ENCODE peak calls at places on chromosomes 2 and 18, in four cellular contexts. T, J, Q and C are unnamed samples.

GRCh38 chr2:145305854-145306253 is 785.9 kb upstream of the ZEB2 start:
- DNase-seq in T (no peak), J (no peak), Q (no peak), C (no peak)

GRCh38 chr2:125172181-125172580 is 1147.1 kb downstream of the CNTNAP5 start:
- DNase-seq in T (no peak), J (no peak), Q (no peak), C (no peak)

GRCh38 chr2:53233759-53234547 is 533.7 kb upstream of the CHAC2 start:
- DNase-seq in T (no peak), J (no peak), Q (no peak), C (no peak)

GRCh38 chr18:79598885-79599175 is 80.8 kb upstream of the CTDP1 start:
- DNase-seq in T (no peak), J (no peak), Q (no peak), C (no peak)

GRCh38 chr2:72134997-72135800 is 12.5 kb downstream of the CYP26B1 start:
- DNase-seq in T (no peak), J (no peak), Q (no peak), C (no peak)

GRCh38 chr2:237291138-237291792 is 122.7 kb downstream of the COL6A3 start:
- DNase-seq in T (peak; percentile 14), J (no peak), Q (peak; percentile 63), C (no peak)

GRCh38 chr2:238043851-238044250 is 16.9 kb upstream of the SCLY start:
- DNase-seq in T (no peak), J (no peak), Q (no peak), C (no peak)

GRCh38 chr2:157509755-157510154 is 65.9 kb upstream of the CYTIP start:
- DNase-seq in T (no peak), J (no peak), Q (no peak), C (no peak)

GRCh38 chr2:84947010-84947593 is 23.9 kb upstream of the KCMF1 start:
- DNase-seq in T (no peak), J (no peak), Q (no peak), C (no peak)

GRCh38 chr2:46273225-46273863 is 23.9 kb upstream of the EPAS1 start:
- DNase-seq in T (no peak), J (no peak), Q (no peak), C (no peak)

GRCh38 chr2:220847587-220847986 is 724.5 kb downstream of the EPHA4 start:
- DNase-seq in T (no peak), J (no peak), Q (no peak), C (no peak)

GRCh38 chr2:238174701-238175100 is 15.9 kb downstream of the ERFE start:
- DNase-seq in T (no peak), J (no peak), Q (no peak), C (no peak)

GRCh38 chr2:8511868-8512612 is 169.8 kb upstream of the ID2 start:
- DNase-seq in T (peak; percentile 23), J (no peak), Q (no peak), C (no peak)

GRCh38 chr2:61485281-61485680 is 14.4 kb upstream of the USP34 start:
- DNase-seq in T (no peak), J (no peak), Q (no peak), C (no peak)
- H4K20me1 ChIP-seq in T (no peaks in the 10 kb centered on the region), J (peaks cover 3% of the 10 kb centered on the region), Q (no peaks in the 10 kb centered on the region), C (no peaks in the 10 kb centered on the region)

GRCh38 chr18:35715139-35715538 is 133.6 kb downstream of the GALNT1 start:
- DNase-seq in T (no peak), J (no peak), Q (no peak), C (no peak)

GRCh38 chr18:35714539-35714938 is 133.0 kb downstream of the GALNT1 start:
- DNase-seq in T (no peak), J (no peak), Q (no peak), C (no peak)

GRCh38 chr18:35716169-35716831 is 134.8 kb downstream of the GALNT1 start:
- DNase-seq in T (no peak), J (no peak), Q (peak; percentile 87), C (no peak)

GRCh38 chr18:35713545-35713944 is 132.0 kb downstream of the GALNT1 start:
- DNase-seq in T (no peak), J (no peak), Q (no peak), C (no peak)

DNA sequence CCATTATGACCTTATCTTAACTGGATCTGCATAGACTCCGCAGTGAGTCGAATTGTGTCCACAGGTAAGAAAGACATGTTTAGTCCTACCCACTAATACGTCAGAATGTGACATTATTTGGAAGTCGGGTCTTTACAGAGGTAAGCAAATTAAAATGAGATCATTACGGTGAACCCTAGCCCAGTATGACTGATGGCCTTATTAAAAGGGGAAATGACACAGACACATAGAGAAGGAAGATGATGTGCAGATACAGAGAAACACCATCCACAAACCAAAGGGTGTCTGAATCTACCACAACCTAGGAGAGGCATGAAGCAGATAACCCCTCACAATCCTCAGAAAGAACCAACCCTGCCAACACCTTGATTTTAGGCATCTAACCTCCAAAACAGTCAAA is 135.6 kb downstream of the GALNT1 start:
- DNase-seq in T (no peak), J (no peak), Q (no peak), C (no peak)
- TF ChIP-seq ATF2 in T (no peak), J (no peak), Q (no peak), C (no peak)

GRCh38 chr2:217972490-217972889 is 30.3 kb downstream of the TNS1 start:
- DNase-seq in T (no peak), J (no peak), Q (no peak), C (no peak)

GRCh38 chr2:217970206-217970605 is 32.6 kb downstream of the TNS1 start:
- DNase-seq in T (no peak), J (no peak), Q (no peak), C (no peak)

GRCh38 chr2:217972037-217972436 is 30.8 kb downstream of the TNS1 start:
- DNase-seq in T (no peak), J (no peak), Q (no peak), C (no peak)

GRCh38 chr2:217971166-217971565 is 31.6 kb downstream of the TNS1 start:
- DNase-seq in T (no peak), J (no peak), Q (no peak), C (no peak)

GRCh38 chr2:217969588-217969987 is 33.2 kb downstream of the TNS1 start:
- DNase-seq in T (no peak), J (no peak), Q (no peak), C (no peak)
- H4K20me1 ChIP-seq in T (no peaks in the 10 kb centered on the region), J (peaks cover 1% of the 10 kb centered on the region), Q (no peaks in the 10 kb centered on the region), C (no peaks in the 10 kb centered on the region)

GRCh38 chr2:10590742-10591141 is 99.0 kb downstream of the NOL10 start:
- DNase-seq in T (no peak), J (no peak), Q (no peak), C (no peak)
- TF ChIP-seq ATF2 in T (no peak), J (no peak), Q (no peak), C (no peak)

GRCh38 chr2:69603146-69603743 is 40.3 kb downstream of the AAK1 start:
- DNase-seq in T (peak; percentile 68), J (no peak), Q (no peak), C (no peak)

GRCh38 chr2:69605332-69605731 is 38.2 kb downstream of the AAK1 start:
- DNase-seq in T (no peak), J (no peak), Q (no peak), C (no peak)

GRCh38 chr2:69601179-69601612 is 42.3 kb downstream of the AAK1 start:
- DNase-seq in T (peak; percentile 85), J (no peak), Q (peak; percentile 49), C (no peak)

GRCh38 chr2:69604844-69605243 is 38.7 kb downstream of the AAK1 start:
- DNase-seq in T (no peak), J (no peak), Q (no peak), C (no peak)

GRCh38 chr2:69604026-69604678 is 39.4 kb downstream of the AAK1 start:
- DNase-seq in T (peak; percentile 42), J (no peak), Q (peak; percentile 47), C (no peak)
- H4K20me1 ChIP-seq in T (no peaks in the 10 kb centered on the region), J (no peaks in the 10 kb centered on the region), Q (no peaks in the 10 kb centered on the region), C (no peaks in the 10 kb centered on the region)